ENCODE peak calls at places on chromosomes 7 and 10, in six cellular contexts. T is ACHN, P is substantia nigra, J is NCI-H774, U is OCI-M1, M is NCI-H1417. C is an unnamed sample.
A peak's percentile ranks its signal among the peaks of the same experiment; 100 is the strongest.

GRCh38 chr7:141335164-141335563 is 216.0 kb upstream of the AGK start:
- DNase-seq in T (no peak), P (no peak), J (no peak), U (no peak), M (no peak), C (no peak)

GRCh38 chr7:38886265-38886664 is 22.7 kb downstream of the VPS41 start:
- DNase-seq in T (no peak), P (no peak), J (no peak), U (no peak), M (no peak), C (no peak)

GRCh38 chr7:44291066-44291732 is 34.2 kb downstream of the CAMK2B start:
- DNase-seq in T (no peak), P (no peak), J (no peak), U (peak; percentile 80), M (no peak), C (peak; percentile 21)

GRCh38 chr10:8444630-8445029 is 390.1 kb downstream of the GATA3 start:
- DNase-seq in T (no peak), P (no peak), J (no peak), U (no peak), M (no peak), C (no peak)

GRCh38 chr7:132782777-132783633 is 206.7 kb upstream of the PLXNA4 start:
- DNase-seq in T (peak; percentile 64), P (no peak), J (no peak), U (no peak), M (no peak), C (no peak)

GRCh38 chr7:157525501-157525915 is 188.7 kb downstream of the DNAJB6 start:
- DNase-seq in T (no peak), P (no peak), J (no peak), U (peak; percentile 8), M (no peak), C (no peak)

GRCh38 chr10:86966008-86966654 is 2.2 kb upstream of the ADIRF start:
- DNase-seq in T (no peak), P (no peak), J (no peak), U (no peak), M (no peak), C (no peak)

GRCh38 chr7:70178787-70179186 is 580.5 kb downstream of the AUTS2 start:
- DNase-seq in T (no peak), P (no peak), J (no peak), U (no peak), M (no peak), C (no peak)

GRCh38 chr7:135098391-135098790 is 49.5 kb upstream of the TMEM140 start:
- DNase-seq in T (no peak), P (no peak), J (no peak), U (no peak), M (no peak), C (no peak)

GRCh38 chr10:104664205-104664604 is 23.1 kb downstream of the SORCS3 start:
- DNase-seq in T (no peak), P (no peak), J (no peak), U (no peak), M (no peak), C (no peak)

GRCh38 chr7:100867040-100867795 is at the start of gene TRIP6:
- DNase-seq in T (peak; percentile 96), P (peak; percentile 34), J (no peak), U (no peak), M (no peak), C (peak; percentile 62)

GRCh38 chr10:32692174-32692573 is 246.2 kb downstream of the CCDC7 start:
- DNase-seq in T (no peak), P (no peak), J (no peak), U (no peak), M (peak; percentile 2), C (no peak)

GRCh38 chr7:139620676-139621344 is 97.3 kb downstream of the CLEC2L start:
- DNase-seq in T (peak; percentile 56), P (no peak), J (peak; percentile 30), U (peak; percentile 35), M (peak; percentile 59), C (peak; percentile 70)

GRCh38 chr7:40369641-40370277 is 235.0 kb downstream of the SUGCT start:
- DNase-seq in T (no peak), P (no peak), J (no peak), U (no peak), M (no peak), C (no peak)

GRCh38 chr10:17418249-17418648 is 36.1 kb downstream of the ST8SIA6 start:
- DNase-seq in T (no peak), P (no peak), J (no peak), U (no peak), M (no peak), C (no peak)

GRCh38 chr7:82419200-82419599 is 24.4 kb downstream of the CACNA2D1 start:
- DNase-seq in T (no peak), P (no peak), J (no peak), U (peak; percentile 82), M (no peak), C (no peak)

GRCh38 chr10:51156913-51157312 is 82.6 kb downstream of the PRKG1 start:
- DNase-seq in T (no peak), P (no peak), J (no peak), U (no peak), M (no peak), C (no peak)

GRCh38 chr7:81140206-81140605 is 221.4 kb upstream of the SEMA3C start:
- DNase-seq in T (no peak), P (no peak), J (no peak), U (peak; percentile 79), M (no peak), C (no peak)

GRCh38 chr7:27641576-27642230 is 21.0 kb downstream of the HIBADH start:
- DNase-seq in T (peak; percentile 87), P (no peak), J (no peak), U (no peak), M (no peak), C (no peak)

GRCh38 chr7:24721378-24722030 is 35.8 kb downstream of the GSDME start:
- DNase-seq in T (no peak), P (no peak), J (no peak), U (no peak), M (no peak), C (no peak)

GRCh38 chr7:155587486-155587885 is 41.1 kb upstream of the CNPY1 start:
- DNase-seq in T (no peak), P (no peak), J (no peak), U (no peak), M (no peak), C (no peak)

GRCh38 chr7:39017369-39017768 is 39.7 kb downstream of the POU6F2 start:
- DNase-seq in T (no peak), P (no peak), J (no peak), U (no peak), M (no peak), C (no peak)

GRCh38 chr10:131406676-131407392 is 95.3 kb upstream of the TCERG1L start:
- DNase-seq in T (no peak), P (no peak), J (no peak), U (no peak), M (no peak), C (no peak)

GRCh38 chr7:44769381-44770209 is 20.9 kb downstream of the ZMIZ2 start:
- DNase-seq in T (peak; percentile 34), P (no peak), J (no peak), U (peak; percentile 40), M (no peak), C (no peak)